ENCODE peak calls at places on chromosomes 12 and 14, in six cellular contexts. Z is K562, P is fibroblast of lung, V is endothelial cell of umbilical vein, I is GM23338, O is GM12878. E is an unnamed sample.

GRCh38 chr14:102227184-102227964 is 77.6 kb downstream of the MOK start:
- DNase-seq in Z (no peak), O (no peak), P (no peak), V (no peak), I (no peak), E (no peak)

GRCh38 chr12:126437934-126438333 is 1372.7 kb downstream of the AACS start:
- DNase-seq in I (no peak), O (no peak), P (no peak), V (no peak), Z (no peak), E (no peak)

GRCh38 chr12:96241484-96242256 is 47.5 kb downstream of the ELK3 start:
- DNase-seq in Z (no peak), V (peak), O (no peak), I (peak), P (peak), E (peak)

GRCh38 chr14:90624228-90624627 is 192.0 kb downstream of the TTC7B start:
- DNase-seq in I (no peak), Z (peak), P (no peak), O (no peak), V (peak), E (peak)

GRCh38 chr12:104285740-104286537 is 17.6 kb upstream of the EID3 start:
- DNase-seq in P (no peak), I (no peak), V (peak), Z (peak), O (no peak), E (no peak)

GRCh38 chr12:124694250-124694649 is 126.8 kb upstream of the NCOR2 start:
- DNase-seq in I (no peak), P (no peak), V (no peak), O (no peak), Z (no peak), E (no peak)

GRCh38 chr14:101926085-101926484 is 38.3 kb upstream of the DYNC1H1 start:
- DNase-seq in O (no peak), I (no peak), Z (peak), V (no peak), P (no peak), E (no peak)

GRCh38 chr12:538731-539539 is 79.2 kb downstream of the B4GALNT3 start:
- DNase-seq in I (no peak), P (peak), O (no peak), V (peak), Z (no peak), E (peak)

GRCh38 chr14:90521930-90522483 is 125.2 kb downstream of the CALM1 start:
- DNase-seq in O (no peak), I (no peak), Z (no peak), P (no peak), V (no peak), E (no peak)

GRCh38 chr14:62957562-62957961 is 87.7 kb downstream of the KCNH5 start:
- DNase-seq in O (no peak), Z (peak), V (no peak), P (peak), I (no peak), E (peak)

GRCh38 chr14:87264386-87264785 is 728.6 kb downstream of the GALC start:
- DNase-seq in I (no peak), Z (no peak), P (no peak), O (no peak), V (no peak), E (no peak)

GRCh38 chr12:111196532-111196931 is 172.4 kb downstream of the PHETA1 start:
- DNase-seq in Z (no peak), I (no peak), P (no peak), O (no peak), V (no peak), E (no peak)

GRCh38 chr14:83260751-83261150 is 1727.1 kb upstream of the SEL1L start:
- DNase-seq in O (no peak), P (no peak), V (no peak), Z (no peak), I (no peak), E (no peak)

GRCh38 chr12:93713800-93714199 is 36.6 kb downstream of the CRADD start:
- DNase-seq in I (no peak), Z (no peak), V (no peak), O (no peak), P (no peak), E (no peak)

GRCh38 chr14:35336171-35337073 is 44.2 kb downstream of the PSMA6 start:
- DNase-seq in P (peak), V (peak), O (no peak), I (peak), Z (peak), E (no peak)

GRCh38 chr12:63353559-63353958 is 202.6 kb upstream of the AVPR1A start:
- DNase-seq in Z (no peak), O (no peak), P (peak), V (peak), I (no peak), E (peak)

GRCh38 chr12:116217045-116217444 is 60.4 kb downstream of the MED13L start:
- DNase-seq in P (no peak), V (no peak), I (no peak), O (no peak), Z (peak), E (peak)

GRCh38 chr14:88493392-88494185 is 61.2 kb downstream of the PTPN21 start:
- DNase-seq in Z (no peak), O (no peak), I (no peak), P (no peak), V (no peak), E (no peak)

GRCh38 chr12:104410786-104411185 is 46.0 kb upstream of the CHST11 start:
- DNase-seq in Z (no peak), I (no peak), P (no peak), V (no peak), O (no peak), E (peak)

GRCh38 chr14:104436741-104437701 is 142.5 kb upstream of the C14orf180 start:
- DNase-seq in P (no peak), V (no peak), I (no peak), O (no peak), Z (no peak), E (no peak)

GRCh38 chr14:104353221-104353920 is 215.0 kb downstream of the KIF26A start:
- DNase-seq in O (no peak), I (no peak), P (no peak), V (no peak), Z (no peak), E (no peak)

GRCh38 chr14:23404331-23404900 is 3.7 kb downstream of the MYH6 start:
- DNase-seq in O (no peak), V (no peak), Z (no peak), P (no peak), I (no peak), E (no peak)

GRCh38 chr12:127688901-127689428 is 578.0 kb upstream of the TMEM132C start:
- DNase-seq in O (no peak), V (no peak), P (no peak), I (no peak), Z (no peak), E (no peak)

GRCh38 chr14:35088514-35088913 is 33.3 kb downstream of the PPP2R3C start:
- DNase-seq in V (no peak), O (no peak), I (no peak), P (no peak), Z (no peak), E (no peak)

GRCh38 chr12:76003263-76003640 is 28.3 kb downstream of the PHLDA1 start:
- DNase-seq in I (peak), V (peak), P (no peak), Z (no peak), O (no peak), E (no peak)

GRCh38 chr12:105977256-105978051 is 161.3 kb downstream of the NUAK1 start:
- DNase-seq in P (peak), Z (no peak), V (no peak), O (no peak), I (no peak), E (peak)

GRCh38 chr14:103562385-103563088 is at the start of the genes BAG5 and COA8:
- DNase-seq in V (peak), O (peak), P (peak), I (peak), Z (peak), E (peak)

GRCh38 chr12:111389635-111390034 is 16.1 kb upstream of the SH2B3 start:
- DNase-seq in O (no peak), I (no peak), Z (no peak), V (no peak), P (no peak), E (no peak)

GRCh38 chr14:96960598-96961116 is 163.5 kb downstream of the VRK1 start:
- DNase-seq in P (no peak), O (no peak), I (no peak), V (no peak), Z (no peak), E (no peak)

GRCh38 chr12:107374136-107374535 is 280.8 kb upstream of the CRY1 start:
- DNase-seq in I (no peak), Z (no peak), O (no peak), V (no peak), P (no peak), E (no peak)

GRCh38 chr12:12899530-12900380 is 8.4 kb downstream of the GPRC5A start:
- DNase-seq in P (peak), Z (no peak), O (no peak), V (peak), I (no peak), E (peak)

GRCh38 chr12:100473050-100473715 is 483 bp upstream of the NR1H4 start:
- DNase-seq in P (no peak), I (no peak), V (no peak), Z (no peak), O (no peak), E (no peak)
- H3K4me2 ChIP-seq in P (no peak), I (no peak), V (no peak), Z (no peak), O (no peak), E (no peak)

GRCh38 chr12:53698948-53699672 is 23.2 kb upstream of the ATP5MC2 start:
- DNase-seq in I (no peak), P (no peak), O (no peak), Z (no peak), V (no peak), E (no peak)

GRCh38 chr12:53696285-53696654 is 20.4 kb upstream of the ATP5MC2 start:
- DNase-seq in Z (peak), O (peak), P (peak), V (peak), I (peak), E (peak)

GRCh38 chr12:53696655-53697321 is 20.9 kb upstream of the ATP5MC2 start:
- DNase-seq in I (peak), V (no peak), P (no peak), O (no peak), Z (no peak), E (no peak)

GRCh38 chr12:53694746-53695145 is 18.9 kb upstream of the ATP5MC2 start:
- DNase-seq in V (no peak), I (peak), Z (no peak), P (no peak), O (no peak), E (no peak)

DNA sequence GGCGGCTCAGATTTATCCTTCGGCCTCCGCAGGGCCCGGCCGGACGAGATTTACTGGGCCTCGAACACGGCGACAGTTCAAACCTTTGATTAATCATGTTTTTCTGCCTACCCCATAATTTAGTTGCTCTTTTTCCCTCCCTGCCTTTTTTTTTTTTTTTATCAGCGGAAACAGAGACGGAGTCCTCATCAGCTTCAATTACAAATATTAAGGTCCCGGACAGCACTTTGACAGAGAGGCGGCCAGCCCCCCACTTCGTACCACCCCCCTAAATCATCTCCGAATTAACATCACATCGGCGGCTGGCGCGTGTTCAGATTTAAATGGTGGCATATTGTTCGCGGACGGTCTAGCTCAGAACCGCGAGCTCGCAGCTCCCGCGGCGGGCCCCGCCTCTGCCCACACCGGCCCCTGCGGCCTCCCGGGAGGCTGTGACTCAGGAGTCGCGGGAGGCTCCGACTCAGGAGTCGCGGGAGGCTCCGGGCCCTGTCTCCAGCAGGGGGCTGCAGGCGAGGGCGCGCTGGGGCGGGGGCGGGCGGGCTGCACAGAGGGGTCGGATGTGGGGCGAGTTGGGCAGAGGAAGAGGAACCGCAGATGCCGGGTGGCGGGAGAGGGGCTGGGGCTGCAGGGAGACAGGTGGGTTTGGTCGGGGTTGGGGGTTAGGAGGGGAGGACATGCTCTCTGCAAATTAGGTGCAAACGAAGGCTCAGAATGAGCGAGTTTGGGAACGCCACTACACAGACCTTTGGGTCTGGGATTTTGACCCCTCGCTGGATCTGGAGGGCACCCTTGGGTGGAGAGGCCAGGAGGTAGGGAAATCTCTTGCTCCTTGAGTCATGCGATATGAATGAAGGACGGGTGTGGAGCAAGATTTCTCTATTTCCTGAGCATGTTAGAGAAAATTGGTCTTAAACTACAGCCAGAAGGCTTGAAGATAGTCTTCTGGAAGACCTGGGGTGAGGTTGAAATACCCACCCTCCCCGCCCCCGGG is 19.6 kb upstream of the ATP5MC2 start:
- DNase-seq in P (peak), Z (peak), I (peak), V (peak), O (no peak), E (peak)
- TF ChIP-seq EZH2 in P (no peak), Z (no peak), I (peak), V (no peak), O (peak), E (no peak)

DNA sequence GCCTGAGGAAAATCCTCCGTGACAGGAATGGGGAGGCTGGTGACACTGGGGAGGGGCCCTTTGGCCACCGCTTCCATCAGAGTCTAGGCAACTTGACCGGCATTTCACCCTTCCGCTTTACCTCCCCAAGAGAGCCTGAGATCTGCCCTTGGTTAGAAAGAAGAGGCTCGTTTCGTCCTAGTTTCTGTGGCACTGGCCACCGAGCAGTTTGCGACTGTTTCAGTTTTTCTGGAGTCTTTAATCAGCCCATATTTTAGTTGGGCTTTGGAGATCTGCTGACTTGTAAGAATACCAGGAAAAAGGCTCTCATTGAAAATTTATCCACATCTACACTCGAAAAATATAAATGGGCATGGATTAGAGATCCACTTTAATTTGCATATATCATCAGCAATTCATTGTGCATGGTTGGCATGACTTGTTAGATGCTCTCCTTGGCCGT is 414 bp upstream of the ANKS1B start:
- DNase-seq in I (no peak), O (no peak), V (peak), Z (no peak), P (peak), E (peak)
- H2AFZ ChIP-seq in I (peak), O (peak), V (peak), Z (peak), P (peak), E (peak)

DNA sequence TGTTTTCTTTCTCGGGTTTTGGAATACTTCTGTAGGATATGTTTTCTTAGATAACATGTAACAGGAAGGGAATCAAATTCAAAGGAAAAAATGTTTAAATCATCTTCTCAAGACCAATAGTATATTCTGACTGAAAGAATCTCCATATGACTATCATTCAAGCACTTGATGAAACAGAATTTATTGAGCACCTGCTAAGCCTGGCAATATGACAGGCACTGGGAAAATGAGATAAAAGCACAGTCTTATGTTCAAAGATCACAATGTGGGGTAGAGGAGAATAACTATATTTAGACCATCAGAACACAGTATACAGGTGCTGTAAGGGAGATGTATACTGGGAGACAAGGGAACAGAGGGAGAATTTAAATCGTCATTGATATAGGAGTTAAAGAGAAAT is 19.1 kb upstream of the TMEM30B start:
- DNase-seq in I (no peak), V (peak), P (no peak), O (no peak), Z (no peak), E (no peak)
- H3K4me2 ChIP-seq in I (peak), V (peak), P (no peak), O (no peak), Z (no peak), E (no peak)

GRCh38 chr12:57224973-57225679 is 4.4 kb upstream of the SHMT2 start:
- DNase-seq in O (no peak), V (peak), I (peak), Z (no peak), P (peak), E (peak)

GRCh38 chr12:57225680-57226190 is 3.8 kb upstream of the SHMT2 start:
- DNase-seq in P (no peak), O (no peak), I (no peak), V (no peak), Z (no peak), E (no peak)

GRCh38 chr12:57227315-57228115 is 2.0 kb upstream of the SHMT2 start:
- DNase-seq in O (no peak), P (no peak), Z (no peak), I (peak), V (no peak), E (peak)

GRCh38 chr12:57224278-57224972 is 5.1 kb upstream of the SHMT2 start:
- DNase-seq in P (no peak), Z (no peak), O (no peak), I (peak), V (no peak), E (no peak)

GRCh38 chr12:57226588-57227314 is 2.8 kb upstream of the SHMT2 start:
- DNase-seq in O (no peak), V (no peak), P (no peak), Z (peak), I (peak), E (no peak)
- TF ChIP-seq EZH2 in O (no peak), V (peak), P (no peak), Z (no peak), I (peak), E (no peak)

GRCh38 chr14:95515080-95515489 is 1.4 kb downstream of the SYNE3 start:
- DNase-seq in Z (no peak), O (no peak), V (peak), I (peak), P (no peak), E (peak)

GRCh38 chr14:95513261-95513660 is 3.2 kb downstream of the SYNE3 start:
- DNase-seq in O (no peak), I (no peak), V (no peak), P (no peak), Z (no peak), E (no peak)

GRCh38 chr14:95516554-95517209 is at the start of gene SYNE3:
- DNase-seq in Z (no peak), O (no peak), P (no peak), I (peak), V (no peak), E (peak)

GRCh38 chr14:95515523-95516517 is 630 bp downstream of the SYNE3 start:
- DNase-seq in O (no peak), V (peak), P (no peak), Z (peak), I (peak), E (peak)

DNA sequence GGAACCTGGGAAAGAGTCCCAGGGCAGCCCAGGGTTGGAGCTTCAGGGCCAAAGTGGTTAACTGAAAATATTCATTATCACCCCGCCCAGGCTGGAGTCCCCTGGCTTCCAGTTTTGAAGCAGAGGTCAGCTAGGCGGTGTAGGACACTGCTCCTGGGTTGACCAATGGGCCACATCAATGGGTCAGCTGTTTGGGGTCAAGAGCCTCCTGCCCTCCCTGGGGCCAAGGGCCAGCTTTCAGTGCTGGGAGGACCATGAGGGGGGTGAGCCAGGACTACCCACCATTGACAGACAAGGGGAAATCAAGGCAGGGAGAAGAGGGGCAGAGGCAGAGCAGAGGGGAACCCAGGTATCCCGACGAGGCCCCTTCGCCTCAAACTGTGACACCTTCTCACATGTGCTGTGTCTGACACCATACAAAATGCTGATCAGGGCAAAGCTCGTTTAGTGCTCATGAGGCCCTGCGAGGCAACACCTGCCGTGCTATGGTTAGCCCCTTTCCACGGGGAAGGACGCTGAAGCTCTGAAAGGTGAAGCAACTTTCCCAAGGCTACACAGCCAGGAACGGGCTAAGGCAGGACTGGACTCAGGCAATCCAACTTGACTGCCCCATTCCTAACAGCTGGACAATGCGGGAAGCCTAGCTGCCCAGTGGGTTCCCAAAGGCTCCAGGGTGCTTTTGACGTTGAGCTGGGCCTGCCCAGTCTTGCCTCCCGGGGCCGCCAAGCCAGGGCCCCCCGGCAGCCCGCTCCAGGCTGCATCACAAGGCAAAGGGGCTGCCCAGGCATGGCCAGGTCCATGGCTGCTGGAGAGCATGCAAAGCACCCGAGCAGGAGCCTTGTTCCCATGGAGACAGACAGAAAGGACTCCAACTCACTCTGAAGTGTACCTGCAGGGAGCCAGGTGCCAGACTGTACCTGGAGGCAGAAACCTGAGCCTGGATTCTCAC is 2.0 kb downstream of the SYNE3 start:
- DNase-seq in P (no peak), I (peak), V (no peak), Z (no peak), O (no peak), E (no peak)
- H2AFZ ChIP-seq in P (no peak), I (no peak), V (no peak), Z (no peak), O (no peak), E (no peak)

DNA sequence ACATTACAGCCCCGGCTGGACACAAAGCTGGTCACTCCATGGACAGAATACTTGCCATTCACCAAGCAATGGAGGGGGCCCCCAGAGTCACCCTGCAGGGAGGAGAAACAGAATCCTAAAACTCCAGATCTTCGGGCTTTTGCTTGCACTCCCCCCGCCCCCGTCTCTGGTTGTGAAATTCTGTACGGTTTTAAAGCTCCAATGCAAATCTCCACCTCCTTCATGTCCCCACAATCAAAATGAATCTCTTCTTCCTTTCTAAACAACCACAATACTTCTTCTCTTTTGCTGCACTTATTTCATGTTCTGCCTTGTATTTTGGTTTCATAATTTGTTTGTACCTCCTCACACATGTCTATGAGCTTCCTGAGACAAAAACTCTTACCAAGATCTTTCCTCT is 5.8 kb upstream of the BIN2 start:
- DNase-seq in Z (no peak), V (no peak), P (no peak), O (no peak), I (no peak), E (no peak)
- H3K4me2 ChIP-seq in Z (no peak), V (no peak), P (no peak), O (peak), I (no peak), E (no peak)